ENCODE peak calls at places on chromosomes 13 and 19, in seven cellular contexts. One of them, this sample, is unnamed.

GRCh38 chr19:13381827-13382632 is 124.2 kb downstream of the CACNA1A start:
- DNase-seq in vagina: no peak
- DNase-seq in uterus: no peak
- DNase-seq in stomach: no peak
- DNase-seq in A549: no peak
- DNase-seq in IMR-90: peak; percentile 4
- DNase-seq in adrenal gland: no peak
- DNase-seq in this sample: no peak

GRCh38 chr13:45328661-45329105 is 12.3 kb downstream of the TPT1 start:
- DNase-seq in vagina: no peak
- DNase-seq in A549: no peak
- DNase-seq in stomach: no peak
- DNase-seq in IMR-90: peak; percentile 89
- DNase-seq in adrenal gland: no peak
- DNase-seq in uterus: no peak
- DNase-seq in this sample: no peak

GRCh38 chr13:29917573-29918091 is 67.2 kb upstream of the UBL3 start:
- DNase-seq in A549: no peak
- DNase-seq in uterus: no peak
- DNase-seq in stomach: no peak
- DNase-seq in adrenal gland: no peak
- DNase-seq in IMR-90: peak; percentile 48
- DNase-seq in vagina: no peak
- DNase-seq in this sample: no peak

GRCh38 chr13:71290963-71291937 is 575.8 kb downstream of the DACH1 start:
- DNase-seq in A549: peak; percentile 73
- DNase-seq in IMR-90: peak; percentile 1
- DNase-seq in vagina: no peak
- DNase-seq in adrenal gland: peak; percentile 26
- DNase-seq in uterus: peak; percentile 26
- DNase-seq in stomach: no peak
- DNase-seq in this sample: no peak

GRCh38 chr19:47438793-47439220 is 19.5 kb upstream of the MEIS3 start:
- DNase-seq in A549: no peak
- DNase-seq in IMR-90: no peak
- DNase-seq in uterus: no peak
- DNase-seq in vagina: no peak
- DNase-seq in stomach: peak; percentile 36
- DNase-seq in adrenal gland: no peak
- DNase-seq in this sample: no peak

GRCh38 chr13:27079421-27079958 is 92.1 kb downstream of the USP12 start:
- DNase-seq in IMR-90: peak; percentile 67
- DNase-seq in adrenal gland: no peak
- DNase-seq in A549: no peak
- DNase-seq in vagina: no peak
- DNase-seq in uterus: no peak
- DNase-seq in stomach: no peak
- DNase-seq in this sample: no peak

GRCh38 chr19:57288373-57288772 is 8.1 kb downstream of the ZNF460 start:
- DNase-seq in IMR-90: no peak
- DNase-seq in uterus: no peak
- DNase-seq in A549: no peak
- DNase-seq in adrenal gland: no peak
- DNase-seq in vagina: no peak
- DNase-seq in stomach: no peak
- DNase-seq in this sample: no peak

GRCh38 chr13:76339649-76340048 is 546.6 kb downstream of the KCTD12 start:
- DNase-seq in uterus: no peak
- DNase-seq in A549: no peak
- DNase-seq in adrenal gland: no peak
- DNase-seq in vagina: no peak
- DNase-seq in IMR-90: no peak
- DNase-seq in stomach: no peak
- DNase-seq in this sample: no peak

GRCh38 chr19:5627395-5627904 is 4.6 kb downstream of the SAFB start:
- DNase-seq in uterus: peak; percentile 36
- DNase-seq in adrenal gland: peak; percentile 60
- DNase-seq in IMR-90: peak; percentile 72
- DNase-seq in A549: no peak
- DNase-seq in vagina: no peak
- DNase-seq in stomach: peak; percentile 39
- DNase-seq in this sample: no peak

GRCh38 chr13:30353601-30354000 is 46.2 kb upstream of the KATNAL1 start:
- DNase-seq in A549: no peak
- DNase-seq in adrenal gland: no peak
- DNase-seq in stomach: no peak
- DNase-seq in vagina: no peak
- DNase-seq in uterus: no peak
- DNase-seq in IMR-90: no peak
- DNase-seq in this sample: no peak

GRCh38 chr13:94950303-94950702 is 238.0 kb upstream of the SOX21 start:
- DNase-seq in stomach: no peak
- DNase-seq in A549: no peak
- DNase-seq in uterus: no peak
- DNase-seq in IMR-90: no peak
- DNase-seq in adrenal gland: no peak
- DNase-seq in vagina: no peak
- DNase-seq in this sample: no peak

GRCh38 chr19:48501961-48502719 is 9.5 kb downstream of the LMTK3 start:
- DNase-seq in A549: peak; percentile 99
- DNase-seq in uterus: no peak
- DNase-seq in stomach: peak; percentile 95
- DNase-seq in IMR-90: no peak
- DNase-seq in adrenal gland: peak; percentile 82
- DNase-seq in vagina: no peak
- DNase-seq in this sample: no peak

GRCh38 chr13:54433511-54434206 is 1405.0 kb downstream of the OLFM4 start:
- DNase-seq in uterus: no peak
- DNase-seq in adrenal gland: no peak
- DNase-seq in stomach: peak; percentile 58
- DNase-seq in vagina: no peak
- DNase-seq in IMR-90: no peak
- DNase-seq in A549: no peak
- DNase-seq in this sample: no peak

GRCh38 chr19:35510626-35510964 is 2.9 kb downstream of the DMKN start:
- DNase-seq in stomach: no peak
- DNase-seq in uterus: no peak
- DNase-seq in vagina: no peak
- DNase-seq in A549: no peak
- DNase-seq in adrenal gland: no peak
- DNase-seq in IMR-90: no peak
- DNase-seq in this sample: no peak

GRCh38 chr19:40523322-40524047 is 53.2 kb upstream of the SHKBP1 start:
- DNase-seq in adrenal gland: peak; percentile 90
- DNase-seq in uterus: no peak
- DNase-seq in stomach: peak; percentile 80
- DNase-seq in A549: peak; percentile 96
- DNase-seq in vagina: no peak
- DNase-seq in IMR-90: peak; percentile 44
- DNase-seq in this sample: peak; percentile 97

GRCh38 chr19:55493052-55493649 is 4.9 kb downstream of the SSC5D start:
- DNase-seq in stomach: no peak
- DNase-seq in A549: no peak
- DNase-seq in uterus: peak; percentile 77
- DNase-seq in IMR-90: peak; percentile 67
- DNase-seq in adrenal gland: no peak
- DNase-seq in vagina: no peak
- DNase-seq in this sample: no peak

GRCh38 chr13:24348797-24349515 is 39.6 kb downstream of the C1QTNF9 start:
- DNase-seq in vagina: no peak
- DNase-seq in uterus: no peak
- DNase-seq in IMR-90: no peak
- DNase-seq in adrenal gland: no peak
- DNase-seq in stomach: peak; percentile 90
- DNase-seq in A549: peak; percentile 12
- DNase-seq in this sample: no peak

GRCh38 chr19:27851543-27852060 is 1361.3 kb downstream of the UQCRFS1 start:
- DNase-seq in stomach: no peak
- DNase-seq in A549: no peak
- DNase-seq in uterus: no peak
- DNase-seq in adrenal gland: no peak
- DNase-seq in IMR-90: no peak
- DNase-seq in vagina: no peak
- DNase-seq in this sample: no peak

GRCh38 chr19:27851002-27851481 is 1361.9 kb downstream of the UQCRFS1 start:
- DNase-seq in vagina: no peak
- DNase-seq in uterus: no peak
- DNase-seq in adrenal gland: no peak
- DNase-seq in IMR-90: no peak
- DNase-seq in stomach: no peak
- DNase-seq in A549: no peak
- DNase-seq in this sample: no peak

GRCh38 chr19:27843861-27844260 is 1369.1 kb downstream of the UQCRFS1 start:
- DNase-seq in stomach: no peak
- DNase-seq in vagina: no peak
- DNase-seq in A549: no peak
- DNase-seq in uterus: no peak
- DNase-seq in IMR-90: no peak
- DNase-seq in adrenal gland: no peak
- DNase-seq in this sample: no peak

GRCh38 chr19:27844261-27844660 is 1368.7 kb downstream of the UQCRFS1 start:
- DNase-seq in A549: no peak
- DNase-seq in adrenal gland: no peak
- DNase-seq in stomach: no peak
- DNase-seq in vagina: no peak
- DNase-seq in IMR-90: no peak
- DNase-seq in uterus: no peak
- DNase-seq in this sample: no peak

DNA sequence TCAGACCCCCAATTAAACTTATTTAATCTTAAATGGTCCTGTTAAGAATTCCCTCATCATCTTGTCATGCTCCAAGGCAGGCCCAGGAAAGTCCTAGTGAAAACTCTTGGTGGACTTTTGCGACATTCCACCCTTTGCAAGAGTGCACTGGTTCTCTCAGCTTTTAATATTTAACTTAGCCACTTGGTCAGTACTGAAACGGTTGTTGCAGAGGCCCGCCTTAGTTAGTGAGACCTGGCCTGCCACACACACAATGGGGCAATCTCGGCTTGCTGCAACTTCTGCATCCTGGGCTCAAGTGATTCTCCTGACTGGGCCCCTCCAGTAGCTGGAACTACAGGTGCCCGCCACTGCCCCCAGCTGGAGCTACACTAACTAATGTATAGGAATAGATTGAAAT is 1366.0 kb downstream of the UQCRFS1 start:
- DNase-seq in stomach: no peak
- DNase-seq in vagina: no peak
- DNase-seq in uterus: no peak
- DNase-seq in A549: no peak
- DNase-seq in adrenal gland: no peak
- DNase-seq in IMR-90: no peak
- DNase-seq in this sample: no peak
- TF ChIP-seq POLR2A in stomach: no peak
- TF ChIP-seq POLR2A in vagina: no peak
- TF ChIP-seq POLR2A in uterus: no peak
- TF ChIP-seq POLR2A in A549: no peak
- TF ChIP-seq POLR2A in adrenal gland: no peak
- TF ChIP-seq POLR2A in IMR-90: no peak
- TF ChIP-seq POLR2A in this sample: no peak

DNA sequence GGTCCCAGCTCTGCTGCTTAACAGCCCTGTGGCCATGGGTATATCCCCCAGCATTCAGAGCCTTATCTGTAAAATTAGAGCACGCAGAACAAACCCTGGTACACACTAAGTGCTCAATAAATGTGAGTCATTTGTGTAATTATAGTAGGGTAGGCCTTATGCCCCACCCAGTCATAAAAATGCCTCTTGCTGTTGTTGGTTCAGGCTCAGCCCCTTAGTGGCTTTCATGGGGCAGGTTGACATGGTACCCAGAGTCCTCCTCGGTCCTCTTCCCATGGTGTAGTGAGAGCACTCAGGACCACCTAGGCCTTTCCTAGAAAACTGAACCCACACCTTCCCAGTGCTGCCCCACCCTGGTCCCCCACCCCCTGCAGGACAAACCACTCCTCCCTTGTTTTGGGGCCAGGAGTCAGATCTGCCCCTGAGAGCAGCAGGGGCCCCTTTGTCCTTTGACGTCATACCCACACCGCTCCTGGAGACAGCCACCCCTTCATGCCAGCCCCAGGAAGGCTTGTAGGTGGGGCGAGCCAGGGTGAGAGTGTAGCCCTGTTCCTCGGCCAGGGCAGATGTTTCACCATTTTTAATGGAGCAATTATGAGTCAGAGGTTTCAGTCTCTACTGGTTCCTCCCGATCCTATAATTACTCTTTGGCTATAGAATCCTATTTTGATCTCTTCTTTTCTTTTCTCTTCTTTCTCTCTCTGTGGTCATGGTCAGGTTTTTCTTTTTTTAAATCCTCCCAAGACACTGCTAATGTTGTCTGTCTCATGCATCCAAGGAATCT is 36.8 kb downstream of the ACTN4 start:
- DNase-seq in A549: peak; percentile 100
- DNase-seq in vagina: no peak
- DNase-seq in uterus: peak; percentile 88
- DNase-seq in IMR-90: peak; percentile 91
- DNase-seq in stomach: peak; percentile 64
- DNase-seq in adrenal gland: peak; percentile 86
- DNase-seq in this sample: peak; percentile 81
- TF ChIP-seq POLR2A in A549: no peak
- TF ChIP-seq POLR2A in vagina: no peak
- TF ChIP-seq POLR2A in uterus: peak; percentile 31
- TF ChIP-seq POLR2A in IMR-90: peak; percentile 27
- TF ChIP-seq POLR2A in stomach: no peak
- TF ChIP-seq POLR2A in adrenal gland: no peak
- TF ChIP-seq POLR2A in this sample: no peak

DNA sequence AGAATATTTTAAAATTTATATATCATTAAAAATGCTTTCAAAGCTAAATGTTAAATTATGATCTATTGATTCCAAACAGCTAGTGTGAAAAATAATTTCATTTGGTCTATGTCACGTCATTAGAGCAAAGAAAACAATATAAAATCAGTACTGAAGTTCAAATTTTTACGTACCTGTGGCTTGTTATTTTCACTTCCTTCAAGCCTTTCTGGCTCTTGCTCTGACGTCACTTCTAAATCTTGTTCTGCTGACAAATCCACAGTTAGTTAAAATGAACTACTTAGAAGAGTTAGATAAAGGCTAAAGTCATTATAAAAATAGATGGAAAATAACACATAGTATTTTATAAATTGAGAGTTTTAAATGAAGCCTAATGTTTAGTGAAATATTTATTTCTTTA is 147.7 kb upstream of the TUBA3C start:
- DNase-seq in A549: no peak
- DNase-seq in vagina: no peak
- DNase-seq in adrenal gland: no peak
- DNase-seq in IMR-90: no peak
- DNase-seq in stomach: no peak
- DNase-seq in uterus: no peak
- DNase-seq in this sample: no peak
- TF ChIP-seq POLR2A in A549: no peak
- TF ChIP-seq POLR2A in vagina: no peak
- TF ChIP-seq POLR2A in adrenal gland: no peak
- TF ChIP-seq POLR2A in IMR-90: no peak
- TF ChIP-seq POLR2A in stomach: no peak
- TF ChIP-seq POLR2A in uterus: no peak
- TF ChIP-seq POLR2A in this sample: no peak

DNA sequence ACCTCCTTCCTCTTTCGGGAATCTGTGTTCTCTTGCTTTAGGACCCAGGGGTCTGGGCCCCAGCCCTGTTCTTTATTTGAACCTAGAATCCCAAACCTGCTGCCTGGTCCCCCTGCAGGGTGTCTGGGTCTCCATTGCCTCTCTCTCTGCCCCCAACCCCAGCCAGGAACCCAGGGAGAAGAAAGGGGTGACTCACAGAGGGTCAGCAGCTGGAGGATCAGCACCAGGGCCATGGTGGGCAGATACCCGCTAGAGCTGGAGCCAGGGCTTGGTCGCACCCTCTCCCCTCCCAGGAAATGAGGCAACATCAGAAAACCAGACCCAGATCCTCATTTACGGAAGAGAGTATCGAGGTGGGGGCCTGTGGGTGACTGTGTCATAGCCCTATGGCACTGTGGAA is at the start of gene OSCAR:
- DNase-seq in A549: no peak
- DNase-seq in IMR-90: no peak
- DNase-seq in adrenal gland: no peak
- DNase-seq in stomach: no peak
- DNase-seq in uterus: no peak
- DNase-seq in vagina: no peak
- DNase-seq in this sample: no peak
- TF ChIP-seq POLR2A in A549: no peak
- TF ChIP-seq POLR2A in IMR-90: no peak
- TF ChIP-seq POLR2A in adrenal gland: no peak
- TF ChIP-seq POLR2A in stomach: no peak
- TF ChIP-seq POLR2A in uterus: no peak
- TF ChIP-seq POLR2A in vagina: no peak
- TF ChIP-seq POLR2A in this sample: no peak

This sample was measured in H54.